ENCODE peak calls at places on chromosomes 4 and X, in seven cellular contexts. U, A, G, H, Z, S and Y are unnamed samples.
A peak's percentile ranks its signal among the peaks of the same experiment; 100 is the strongest.

GRCh38 chrX:20653070-20653469 is 386.4 kb upstream of the RPS6KA3 start:
- DNase-seq in U (no peak), A (no peak), G (no peak), H (no peak), Z (no peak), S (no peak), Y (no peak)

GRCh38 chr4:98092833-98093439 is 50.3 kb downstream of the STPG2 start:
- DNase-seq in U (no peak), A (no peak), G (no peak), H (no peak), Z (no peak), S (no peak), Y (no peak)

GRCh38 chrX:134526399-134526798 is 66.4 kb downstream of the HPRT1 start:
- DNase-seq in U (no peak), A (no peak), G (no peak), H (no peak), Z (no peak), S (no peak), Y (no peak)

GRCh38 chrX:125627676-125628075 is 308.0 kb downstream of the TEX13C start:
- DNase-seq in U (no peak), A (no peak), G (no peak), H (no peak), Z (no peak), S (no peak), Y (no peak)

GRCh38 chr4:5708171-5708828 is at the start of gene EVC2:
- DNase-seq in U (peak; percentile 64), A (no peak), G (no peak), H (peak; percentile 55), Z (no peak), S (no peak), Y (no peak)

GRCh38 chr4:89316931-89317366 is 9.3 kb upstream of the GPRIN3 start:
- DNase-seq in U (no peak), A (no peak), G (no peak), H (no peak), Z (no peak), S (no peak), Y (no peak)

GRCh38 chr4:146709956-146710355 is 71.3 kb downstream of the POU4F2 start:
- DNase-seq in U (no peak), A (no peak), G (no peak), H (no peak), Z (no peak), S (no peak), Y (no peak)

GRCh38 chr4:23934915-23935314 is 45.1 kb upstream of the PPARGC1A start:
- DNase-seq in U (peak; percentile 22), A (no peak), G (peak; percentile 80), H (no peak), Z (peak; percentile 82), S (no peak), Y (no peak)

GRCh38 chrX:33211356-33212254 is at the start of gene DMD:
- DNase-seq in U (peak; percentile 52), A (no peak), G (no peak), H (no peak), Z (no peak), S (no peak), Y (no peak)